ENCODE peak calls at places on chromosomes 11 and 22, in six cellular contexts. Z, S, X, D, V and M are unnamed samples.

GRCh38 chr11:44709966-44710365 is 16.8 kb upstream of the TSPAN18 start:
- DNase-seq in Z (no peak), S (no peak), X (no peak), D (no peak), V (peak; percentile 82), M (peak; percentile 70)

GRCh38 chr22:30305519-30305905 is 16.2 kb upstream of the CASTOR1 start:
- DNase-seq in Z (peak; percentile 58), S (no peak), X (no peak), D (peak; percentile 89), V (peak; percentile 69), M (no peak)

GRCh38 chr22:40826984-40827741 is 8.0 kb upstream of the SLC25A17 start:
- DNase-seq in Z (no peak), S (no peak), X (no peak), D (no peak), V (no peak), M (peak; percentile 49)

GRCh38 chr11:102338479-102339010 is 8.5 kb upstream of the BIRC2 start:
- DNase-seq in Z (no peak), S (no peak), X (no peak), D (no peak), V (no peak), M (no peak)

GRCh38 chr11:1533342-1533725 is 38.7 kb downstream of the DUSP8 start:
- DNase-seq in Z (no peak), S (peak; percentile 14), X (no peak), D (no peak), V (no peak), M (no peak)

GRCh38 chr11:64558065-64558745 is 32.8 kb upstream of the SLC22A12 start:
- DNase-seq in Z (no peak), S (no peak), X (no peak), D (no peak), V (no peak), M (peak; percentile 86)

GRCh38 chr11:116192509-116193206 is 580.1 kb downstream of the BUD13 start:
- DNase-seq in Z (no peak), S (peak; percentile 46), X (no peak), D (no peak), V (no peak), M (peak; percentile 22)

GRCh38 chr11:44773351-44773965 is 46.7 kb downstream of the TSPAN18 start:
- DNase-seq in Z (no peak), S (no peak), X (no peak), D (no peak), V (peak; percentile 56), M (no peak)

GRCh38 chr11:77968337-77968736 is 26.1 kb downstream of the INTS4 start:
- DNase-seq in Z (no peak), S (no peak), X (no peak), D (no peak), V (no peak), M (no peak)

GRCh38 chr11:16356751-16357365 is 512 bp upstream of the SOX6 start:
- DNase-seq in Z (no peak), S (no peak), X (no peak), D (no peak), V (peak; percentile 68), M (no peak)

GRCh38 chr11:34243620-34244493 is 114.0 kb downstream of the ABTB2 start:
- DNase-seq in Z (peak; percentile 70), S (no peak), X (no peak), D (no peak), V (peak; percentile 81), M (peak; percentile 95)

GRCh38 chr11:16382638-16383380 is 26.5 kb upstream of the SOX6 start:
- DNase-seq in Z (no peak), S (no peak), X (no peak), D (no peak), V (no peak), M (no peak)

GRCh38 chr11:1302461-1303073 is 6.9 kb downstream of the TOLLIP start:
- DNase-seq in Z (no peak), S (no peak), X (no peak), D (no peak), V (no peak), M (no peak)

GRCh38 chr11:64684357-64684756 is 38.6 kb downstream of the NRXN2 start:
- DNase-seq in Z (no peak), S (no peak), X (no peak), D (no peak), V (no peak), M (peak; percentile 5)

GRCh38 chr11:44453871-44454270 is 111.6 kb upstream of the CD82 start:
- DNase-seq in Z (no peak), S (no peak), X (no peak), D (no peak), V (no peak), M (no peak)

GRCh38 chr22:31085493-31085824 is 4.3 kb downstream of the SMTN start:
- DNase-seq in Z (no peak), S (no peak), X (no peak), D (no peak), V (no peak), M (peak; percentile 27)

GRCh38 chr11:12088047-12088481 is 22.3 kb upstream of the MICAL2 start:
- DNase-seq in Z (no peak), S (no peak), X (no peak), D (no peak), V (peak; percentile 63), M (peak; percentile 85)

GRCh38 chr22:27252282-27253049 is 549.1 kb downstream of the MN1 start:
- DNase-seq in Z (no peak), S (no peak), X (no peak), D (no peak), V (peak; percentile 90), M (peak; percentile 79)

GRCh38 chr11:87352759-87353707 is 315.3 kb downstream of the TMEM135 start:
- DNase-seq in Z (peak; percentile 89), S (peak; percentile 97), X (no peak), D (no peak), V (peak; percentile 86), M (peak; percentile 82)

GRCh38 chr22:30312053-30312452 is 14.7 kb downstream of the TBC1D10A start:
- DNase-seq in Z (peak; percentile 46), S (no peak), X (no peak), D (no peak), V (peak; percentile 93), M (peak; percentile 93)

GRCh38 chr22:20532256-20532993 is 25.0 kb downstream of the MED15 start:
- DNase-seq in Z (no peak), S (no peak), X (no peak), D (no peak), V (no peak), M (peak; percentile 39)

GRCh38 chr11:117831661-117832415 is 7.3 kb upstream of the FXYD2 start:
- DNase-seq in Z (no peak), S (no peak), X (no peak), D (no peak), V (no peak), M (no peak)